ENCODE peak calls at places on chromosomes 3 and 15, in four cellular contexts. One of them, this sample, is unnamed. For H3K4me1, the result is how much of the 10 kb centered on the place peaks cover.

GRCh38 chr15:89248584-89248983 is 4.8 kb downstream of the FANCI start:
- DNase-seq in neural progenitor cell: no peak
- DNase-seq in PC-9: no peak
- DNase-seq in PC-3: no peak
- DNase-seq in this sample: no peak

GRCh38 chr3:46860381-46861292 is 2.6 kb downstream of the MYL3 start:
- DNase-seq in neural progenitor cell: no peak
- DNase-seq in PC-9: no peak
- DNase-seq in PC-3: peak
- DNase-seq in this sample: peak

GRCh38 chr15:40441736-40442531 is 1.2 kb downstream of the BAHD1 start:
- DNase-seq in neural progenitor cell: peak
- DNase-seq in PC-9: no peak
- DNase-seq in PC-3: no peak
- DNase-seq in this sample: peak

GRCh38 chr3:103653996-103654395 is 1219.2 kb downstream of the ZPLD1 start:
- DNase-seq in neural progenitor cell: no peak
- DNase-seq in PC-9: no peak
- DNase-seq in PC-3: peak
- DNase-seq in this sample: no peak

GRCh38 chr3:118618247-118619040 is 416.2 kb downstream of the IGSF11 start:
- DNase-seq in neural progenitor cell: no peak
- DNase-seq in PC-9: no peak
- DNase-seq in PC-3: peak
- DNase-seq in this sample: no peak

GRCh38 chr3:59502806-59503205 is 453.0 kb upstream of the CFAP20DC start:
- DNase-seq in neural progenitor cell: no peak
- DNase-seq in PC-9: no peak
- DNase-seq in PC-3: peak
- DNase-seq in this sample: peak

GRCh38 chr3:128488995-128489859 is 3.8 kb downstream of the GATA2 start:
- DNase-seq in neural progenitor cell: peak
- DNase-seq in PC-9: peak
- DNase-seq in PC-3: peak
- DNase-seq in this sample: peak

GRCh38 chr3:156576887-156577427 is 22.0 kb upstream of the SSR3 start:
- DNase-seq in neural progenitor cell: no peak
- DNase-seq in PC-9: no peak
- DNase-seq in PC-3: no peak
- DNase-seq in this sample: no peak

GRCh38 chr3:112230033-112230432 is 64.0 kb downstream of the SLC9C1 start:
- DNase-seq in neural progenitor cell: no peak
- DNase-seq in PC-9: no peak
- DNase-seq in PC-3: no peak
- DNase-seq in this sample: no peak

GRCh38 chr3:173552526-173552925 is 155.0 kb downstream of the NLGN1 start:
- DNase-seq in neural progenitor cell: no peak
- DNase-seq in PC-9: no peak
- DNase-seq in PC-3: no peak
- DNase-seq in this sample: peak

GRCh38 chr3:158794936-158795518 is 6.8 kb upstream of the MFSD1 start:
- DNase-seq in neural progenitor cell: peak
- DNase-seq in PC-9: no peak
- DNase-seq in PC-3: peak
- DNase-seq in this sample: peak

GRCh38 chr3:187807086-187807862 is 62.0 kb upstream of the BCL6 start:
- DNase-seq in neural progenitor cell: no peak
- DNase-seq in PC-9: no peak
- DNase-seq in PC-3: peak
- DNase-seq in this sample: peak

GRCh38 chr3:48686538-48687219 is 964 bp upstream of the NCKIPSD start:
- DNase-seq in neural progenitor cell: no peak
- DNase-seq in PC-9: no peak
- DNase-seq in PC-3: no peak
- DNase-seq in this sample: no peak

GRCh38 chr3:168714609-168715240 is 619.0 kb upstream of the GOLIM4 start:
- DNase-seq in neural progenitor cell: no peak
- DNase-seq in PC-9: no peak
- DNase-seq in PC-3: no peak
- DNase-seq in this sample: no peak

GRCh38 chr3:183392166-183393034 is 36.0 kb downstream of the MCF2L2 start:
- DNase-seq in neural progenitor cell: no peak
- DNase-seq in PC-9: no peak
- DNase-seq in PC-3: no peak
- DNase-seq in this sample: peak

GRCh38 chr3:195133462-195133861 is 137.5 kb downstream of the XXYLT1 start:
- DNase-seq in neural progenitor cell: no peak
- DNase-seq in PC-9: no peak
- DNase-seq in PC-3: no peak
- DNase-seq in this sample: peak

GRCh38 chr3:64163755-64164148 is 61.5 kb downstream of the PRICKLE2 start:
- DNase-seq in neural progenitor cell: no peak
- DNase-seq in PC-9: no peak
- DNase-seq in PC-3: peak
- DNase-seq in this sample: peak

GRCh38 chr3:165196577-165197561 is 685 bp upstream of the SLITRK3 start:
- DNase-seq in neural progenitor cell: peak
- DNase-seq in PC-9: no peak
- DNase-seq in PC-3: no peak
- DNase-seq in this sample: peak

GRCh38 chr15:81133782-81134461 is at the start of gene CFAP161:
- DNase-seq in neural progenitor cell: peak
- DNase-seq in PC-9: no peak
- DNase-seq in PC-3: no peak
- DNase-seq in this sample: peak

GRCh38 chr3:17823816-17824215 is 81.4 kb upstream of the TBC1D5 start:
- DNase-seq in neural progenitor cell: no peak
- DNase-seq in PC-9: no peak
- DNase-seq in PC-3: no peak
- DNase-seq in this sample: peak

GRCh38 chr15:63387741-63388468 is 6.3 kb upstream of the CA12 start:
- DNase-seq in neural progenitor cell: no peak
- DNase-seq in PC-9: no peak
- DNase-seq in PC-3: no peak
- DNase-seq in this sample: no peak

GRCh38 chr3:145116769-145117168 is 1044.2 kb downstream of the PLOD2 start:
- DNase-seq in neural progenitor cell: no peak
- DNase-seq in PC-9: no peak
- DNase-seq in PC-3: no peak
- DNase-seq in this sample: no peak

GRCh38 chr15:48451241-48451640 is 120.0 kb downstream of the DUT start:
- DNase-seq in neural progenitor cell: no peak
- DNase-seq in PC-9: no peak
- DNase-seq in PC-3: no peak
- DNase-seq in this sample: no peak

GRCh38 chr3:41148446-41148845 is 50.9 kb upstream of the CTNNB1 start:
- DNase-seq in neural progenitor cell: no peak
- DNase-seq in PC-9: no peak
- DNase-seq in PC-3: no peak
- DNase-seq in this sample: no peak

GRCh38 chr15:64125978-64126377 is 25.6 kb upstream of the SNX22 start:
- DNase-seq in neural progenitor cell: no peak
- DNase-seq in PC-9: no peak
- DNase-seq in PC-3: no peak
- DNase-seq in this sample: no peak

GRCh38 chr15:78714890-78715289 is 73.9 kb upstream of the CHRNB4 start:
- DNase-seq in neural progenitor cell: no peak
- DNase-seq in PC-9: no peak
- DNase-seq in PC-3: peak
- DNase-seq in this sample: peak

GRCh38 chr3:186042036-186042435 is 66.9 kb downstream of the ETV5 start:
- DNase-seq in neural progenitor cell: no peak
- DNase-seq in PC-9: no peak
- DNase-seq in PC-3: no peak
- DNase-seq in this sample: no peak

GRCh38 chr3:38805765-38806386 is 10.1 kb downstream of the SCN10A start:
- DNase-seq in neural progenitor cell: peak
- DNase-seq in PC-9: peak
- DNase-seq in PC-3: peak
- DNase-seq in this sample: peak

GRCh38 chr3:20916966-20917606 is 731.1 kb upstream of the SGO1 start:
- DNase-seq in neural progenitor cell: no peak
- DNase-seq in PC-9: no peak
- DNase-seq in PC-3: no peak
- DNase-seq in this sample: no peak

GRCh38 chr3:151814588-151814987 is 672 bp downstream of the AADAC start:
- DNase-seq in neural progenitor cell: no peak
- DNase-seq in PC-9: no peak
- DNase-seq in PC-3: no peak
- DNase-seq in this sample: no peak
- H3K4me1 ChIP-seq in neural progenitor cell: under half
- H3K4me1 ChIP-seq in PC-9: under half
- H3K4me1 ChIP-seq in PC-3: under half
- H3K4me1 ChIP-seq in this sample: under half

DNA sequence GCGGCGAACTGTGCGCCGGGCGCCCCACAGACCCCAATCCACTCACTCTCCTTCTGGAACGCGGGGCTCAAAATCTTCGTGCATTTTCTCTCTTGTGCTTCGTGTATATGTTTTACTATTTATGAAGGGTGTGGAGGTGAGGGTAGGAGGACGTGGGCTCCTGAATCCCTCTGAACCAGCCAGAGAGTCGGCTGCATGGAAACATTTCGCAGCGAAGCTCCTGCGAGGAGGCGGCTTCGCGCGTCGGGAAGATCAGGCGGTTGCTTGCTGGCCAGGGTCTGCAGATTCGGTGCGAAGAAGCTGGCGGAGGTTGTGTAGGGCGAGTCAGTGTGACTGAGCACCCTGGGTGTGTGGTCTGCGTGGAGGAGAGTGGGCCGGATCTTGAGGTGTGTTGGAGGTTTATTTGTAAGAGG is 1.1 kb downstream of the CNTN4 start:
- DNase-seq in neural progenitor cell: peak
- DNase-seq in PC-9: no peak
- DNase-seq in PC-3: no peak
- DNase-seq in this sample: no peak
- H2AFZ ChIP-seq in neural progenitor cell: peak
- H2AFZ ChIP-seq in PC-9: no peak
- H2AFZ ChIP-seq in PC-3: no peak
- H2AFZ ChIP-seq in this sample: no peak

GRCh38 chr3:31442755-31443154 is 90.0 kb upstream of the STT3B start:
- DNase-seq in neural progenitor cell: no peak
- DNase-seq in PC-9: no peak
- DNase-seq in PC-3: no peak
- DNase-seq in this sample: no peak
- H3K4me1 ChIP-seq in neural progenitor cell: under half
- H3K4me1 ChIP-seq in PC-9: under half
- H3K4me1 ChIP-seq in PC-3: under half
- H3K4me1 ChIP-seq in this sample: under half

DNA sequence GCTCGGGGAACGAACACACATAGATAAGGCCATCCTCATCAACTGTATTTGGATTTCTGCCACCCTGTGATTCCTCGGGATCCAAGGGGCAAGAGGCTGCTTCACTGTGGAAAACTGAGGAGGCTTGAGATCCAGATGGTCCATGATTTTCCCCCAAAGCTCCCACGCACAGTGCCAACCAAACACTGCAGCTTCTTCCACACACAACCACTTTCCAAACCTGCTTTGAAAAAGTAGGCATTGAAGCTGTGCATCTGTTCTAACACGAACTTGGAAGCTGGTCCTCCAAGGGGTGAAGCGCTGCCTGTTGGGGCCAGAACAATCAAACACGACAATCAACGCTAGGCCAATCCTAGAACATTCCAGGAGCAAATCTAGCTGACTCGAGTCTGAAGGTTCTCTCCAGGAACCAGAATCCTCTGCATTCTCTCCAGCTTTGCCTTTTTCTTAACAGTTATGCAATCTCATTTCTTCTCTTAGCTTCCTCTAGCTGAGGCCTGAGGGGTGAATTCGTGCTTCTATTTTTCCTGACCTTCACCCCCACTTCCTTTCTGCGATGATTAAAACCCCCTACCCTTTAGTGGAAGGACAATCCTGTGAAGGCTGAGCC is 104.4 kb downstream of the LRRK1 start:
- DNase-seq in neural progenitor cell: no peak
- DNase-seq in PC-9: no peak
- DNase-seq in PC-3: no peak
- DNase-seq in this sample: no peak
- H2AFZ ChIP-seq in neural progenitor cell: no peak
- H2AFZ ChIP-seq in PC-9: no peak
- H2AFZ ChIP-seq in PC-3: no peak
- H2AFZ ChIP-seq in this sample: no peak

GRCh38 chr15:72227720-72228119 is 3.3 kb downstream of the PKM start:
- DNase-seq in neural progenitor cell: no peak
- DNase-seq in PC-9: no peak
- DNase-seq in PC-3: peak
- DNase-seq in this sample: peak
- H3K4me1 ChIP-seq in neural progenitor cell: under half
- H3K4me1 ChIP-seq in PC-9: half or more
- H3K4me1 ChIP-seq in PC-3: under half
- H3K4me1 ChIP-seq in this sample: half or more

This sample was measured in GM23248.